ENCODE peak calls at places on chromosome 14, in six cellular contexts. I is C1 segment of cervical spinal cord, T is T-cell, N is neural crest cell, Z is mesendoderm, O is nephron progenitor cell. K is an unnamed sample.

GRCh38 chr14:71483154-71483553 is 449.1 kb upstream of the RGS6 start:
- DNase-seq in N (no peak), Z (no peak), I (no peak), T (no peak), O (no peak), K (no peak)

GRCh38 chr14:100891051-100891450 is 12.5 kb downstream of the RTL1 start:
- DNase-seq in O (no peak), Z (no peak), I (no peak), T (peak), N (no peak), K (no peak)

GRCh38 chr14:45082420-45082819 is 1.5 kb upstream of the PRPF39 start:
- DNase-seq in T (no peak), N (no peak), Z (no peak), I (no peak), O (no peak), K (no peak)

GRCh38 chr14:73710737-73711136 is 3.4 kb downstream of the PNMA1 start:
- DNase-seq in I (no peak), O (no peak), Z (no peak), T (no peak), N (no peak), K (no peak)

GRCh38 chr14:64761441-64762043 is 57.3 kb downstream of the PLEKHG3 start:
- DNase-seq in T (no peak), Z (no peak), I (no peak), O (no peak), N (no peak), K (no peak)

GRCh38 chr14:76917158-76917596 is 91.0 kb downstream of the LRRC74A start:
- DNase-seq in Z (peak), T (no peak), N (peak), I (no peak), O (peak), K (peak)

GRCh38 chr14:67168110-67168441 is 21.2 kb upstream of the GARIN2 start:
- DNase-seq in N (no peak), T (no peak), I (no peak), O (no peak), Z (no peak), K (no peak)

GRCh38 chr14:22097606-22098292 is 424.1 kb upstream of the OR4E1 start:
- DNase-seq in T (no peak), N (no peak), I (no peak), O (no peak), Z (no peak), K (no peak)

GRCh38 chr14:63045234-63045611 is at the start of gene KCNH5:
- DNase-seq in N (no peak), O (peak), I (no peak), T (no peak), Z (peak), K (peak)

GRCh38 chr14:90645842-90646443 is 170.3 kb downstream of the TTC7B start:
- DNase-seq in N (no peak), I (no peak), Z (peak), T (no peak), O (no peak), K (peak)

GRCh38 chr14:98112211-98112780 is 1159.7 kb downstream of the BCL11B start:
- DNase-seq in N (no peak), I (no peak), O (peak), Z (no peak), T (no peak), K (no peak)

K was measured in iPS-NIHi11.